ENCODE peak calls at places on chromosomes 6 and 20, in eight cellular contexts. M, U, R, Y, W, G, J and X are unnamed samples.

GRCh38 chr20:50348118-50348517 is 157.5 kb downstream of the CEBPB start:
- DNase-seq in M (no peak), R (peak), U (no peak), G (peak), Y (no peak), W (no peak), J (no peak), X (no peak)

GRCh38 chr20:41600926-41601631 is 17.1 kb downstream of the CHD6 start:
- DNase-seq in G (no peak), M (no peak), U (no peak), R (no peak), W (no peak), Y (no peak), J (no peak), X (no peak)

GRCh38 chr6:109165392-109165964 is 70.2 kb downstream of the CEP57L1 start:
- DNase-seq in G (peak), M (peak), Y (peak), J (no peak), U (peak), W (peak), R (peak), X (peak)

GRCh38 chr20:31835554-31835953 is 9.8 kb downstream of the FOXS1 start:
- DNase-seq in J (no peak), M (no peak), R (no peak), W (no peak), U (no peak), G (no peak), Y (no peak), X (no peak)

GRCh38 chr20:11902264-11902663 is 15.4 kb upstream of the BTBD3 start:
- DNase-seq in M (no peak), J (no peak), Y (no peak), R (no peak), U (peak), W (no peak), G (peak), X (peak)

GRCh38 chr20:36155991-36156390 is 1.5 kb downstream of the EPB41L1 start:
- DNase-seq in U (no peak), R (no peak), G (no peak), J (no peak), M (no peak), W (no peak), Y (no peak), X (no peak)

GRCh38 chr20:63738687-63739128 is 868 bp upstream of the SLC2A4RG start:
- DNase-seq in G (peak), W (no peak), R (peak), Y (peak), J (peak), U (peak), M (no peak), X (peak)

GRCh38 chr6:155314773-155315515 is 660 bp upstream of the TFB1M start:
- DNase-seq in M (peak), G (peak), R (peak), W (no peak), U (peak), J (peak), Y (no peak), X (peak)

GRCh38 chr6:157879873-157880254 is 56.8 kb downstream of the SNX9 start:
- DNase-seq in R (no peak), Y (peak), J (no peak), U (no peak), M (no peak), W (no peak), G (no peak), X (no peak)

GRCh38 chr6:17179246-17180073 is 77.6 kb downstream of the STMND1 start:
- DNase-seq in M (no peak), J (no peak), U (peak), Y (no peak), W (no peak), R (peak), G (peak), X (peak)

GRCh38 chr20:36112112-36112511 is 42.4 kb upstream of the EPB41L1 start:
- DNase-seq in M (no peak), G (no peak), Y (no peak), R (no peak), W (peak), J (no peak), U (no peak), X (no peak)

GRCh38 chr6:135159531-135159930 is 21.6 kb upstream of the MYB start:
- DNase-seq in W (no peak), Y (no peak), U (no peak), J (no peak), R (no peak), G (no peak), M (no peak), X (no peak)

GRCh38 chr6:169326067-169326799 is 72.6 kb upstream of the THBS2 start:
- DNase-seq in U (peak), R (peak), W (no peak), Y (peak), M (no peak), G (peak), J (no peak), X (peak)

GRCh38 chr6:169324086-169324485 is 70.4 kb upstream of the THBS2 start:
- DNase-seq in G (no peak), U (no peak), W (no peak), R (no peak), J (no peak), Y (no peak), M (no peak), X (no peak)

GRCh38 chr6:169332250-169332649 is 78.6 kb upstream of the THBS2 start:
- DNase-seq in J (no peak), M (no peak), R (no peak), G (no peak), U (no peak), Y (no peak), W (no peak), X (no peak)

GRCh38 chr6:169324661-169325459 is 71.2 kb upstream of the THBS2 start:
- DNase-seq in M (no peak), R (no peak), J (no peak), W (no peak), U (no peak), Y (no peak), G (no peak), X (no peak)

GRCh38 chr6:169328112-169328801 is 74.6 kb upstream of the THBS2 start:
- DNase-seq in M (peak), W (no peak), J (no peak), Y (no peak), G (peak), R (peak), U (peak), X (peak)
- TF ChIP-seq CTCF in M (peak), W (no peak), J (no peak), Y (no peak), G (no peak), R (peak), U (peak), X (no peak)

GRCh38 chr6:41370488-41371111 is 35.2 kb downstream of the NCR2 start:
- DNase-seq in G (no peak), J (no peak), W (no peak), M (no peak), U (no peak), Y (peak), R (no peak), X (no peak)

GRCh38 chr6:41371461-41371991 is 36.1 kb downstream of the NCR2 start:
- DNase-seq in Y (peak), R (peak), J (peak), U (peak), M (peak), G (peak), W (no peak), X (peak)

GRCh38 chr6:41372526-41373366 is 37.3 kb downstream of the NCR2 start:
- DNase-seq in R (no peak), J (no peak), U (peak), W (no peak), G (no peak), Y (peak), M (no peak), X (no peak)

GRCh38 chr6:41373367-41373918 is 38.0 kb downstream of the NCR2 start:
- DNase-seq in M (no peak), W (no peak), J (no peak), R (no peak), Y (no peak), G (no peak), U (peak), X (no peak)

GRCh38 chr6:41371992-41372525 is 36.7 kb downstream of the NCR2 start:
- DNase-seq in J (no peak), W (no peak), U (peak), G (peak), Y (peak), M (no peak), R (peak), X (peak)
- H3K4me3 ChIP-seq in J (peak), W (no peak), U (peak), G (no peak), Y (peak), M (peak), R (peak), X (peak)

GRCh38 chr6:162750776-162751175 is 23.0 kb downstream of the PACRG start:
- DNase-seq in G (peak), R (no peak), J (no peak), U (peak), W (no peak), M (no peak), Y (no peak), X (peak)
- TF ChIP-seq CTCF in G (no peak), R (no peak), J (no peak), U (no peak), W (no peak), M (no peak), Y (no peak), X (no peak)

GRCh38 chr6:167113935-167114910 is 8.7 kb upstream of the CCR6 start:
- DNase-seq in G (no peak), Y (no peak), R (no peak), W (no peak), J (no peak), U (no peak), M (no peak), X (no peak)
- H3K4me3 ChIP-seq in G (no peak), Y (no peak), R (no peak), W (no peak), J (no peak), U (no peak), M (no peak), X (no peak)

GRCh38 chr6:24257282-24257681 is 100.6 kb downstream of the DCDC2 start:
- DNase-seq in W (no peak), U (no peak), R (no peak), J (no peak), Y (peak), G (no peak), M (no peak), X (no peak)
- TF ChIP-seq CTCF in W (peak), U (no peak), R (no peak), J (no peak), Y (peak), G (no peak), M (no peak), X (no peak)